ENCODE peak calls at places on chromosomes 3 and 15, in nine cellular contexts. Z, U, H, V, M, J, P, O and S are unnamed samples.

GRCh38 chr15:61459785-61460707 is 230.9 kb upstream of the RORA start:
- DNase-seq in Z (no peak), U (no peak), V (no peak), M (peak; percentile 47), O (no peak), J (no peak), P (peak; percentile 26), H (no peak), S (no peak)

GRCh38 chr3:12483364-12483763 is 916 bp upstream of the TSEN2 start:
- DNase-seq in M (no peak), V (no peak), U (no peak), J (no peak), O (no peak), H (no peak), P (peak; percentile 24), Z (no peak), S (no peak)

GRCh38 chr3:36124118-36124796 is 256.0 kb upstream of the STAC start:
- DNase-seq in J (no peak), U (peak; percentile 22), V (no peak), M (peak; percentile 15), P (peak; percentile 76), O (no peak), H (no peak), Z (peak; percentile 33), S (no peak)

GRCh38 chr3:9214599-9214998 is 34.8 kb downstream of the SRGAP3 start:
- DNase-seq in U (no peak), V (no peak), M (no peak), Z (no peak), H (no peak), P (peak; percentile 77), O (no peak), J (no peak), S (no peak)

GRCh38 chr3:126039870-126040269 is 44.1 kb downstream of the SLC41A3 start:
- DNase-seq in P (no peak), U (no peak), Z (no peak), O (no peak), M (no peak), H (no peak), V (no peak), J (peak; percentile 2), S (no peak)

GRCh38 chr3:125240496-125240895 is 27.9 kb upstream of the SLC12A8 start:
- DNase-seq in V (no peak), M (no peak), J (no peak), Z (no peak), P (peak; percentile 49), O (no peak), H (peak; percentile 47), U (no peak), S (no peak)

GRCh38 chr15:39843561-39843960 is 60.9 kb upstream of the FSIP1 start:
- DNase-seq in J (no peak), O (no peak), V (no peak), P (no peak), Z (no peak), U (no peak), M (no peak), H (no peak), S (no peak)

GRCh38 chr15:56913670-56914069 is 4.8 kb upstream of the TCF12 start:
- DNase-seq in J (no peak), P (peak; percentile 24), O (no peak), U (no peak), Z (no peak), V (no peak), H (no peak), M (no peak), S (no peak)

GRCh38 chr3:104150724-104151123 is 1216.0 kb upstream of the ALCAM start:
- DNase-seq in O (no peak), J (no peak), H (no peak), V (no peak), P (no peak), M (no peak), Z (no peak), U (no peak), S (no peak)

GRCh38 chr15:69478259-69478687 is 25.7 kb downstream of the RPLP1 start:
- DNase-seq in M (peak; percentile 82), Z (peak; percentile 50), P (peak; percentile 50), J (no peak), O (no peak), V (peak; percentile 47), H (peak; percentile 82), U (peak; percentile 60), S (no peak)

GRCh38 chr3:88997276-88997675 is 110.1 kb upstream of the EPHA3 start:
- DNase-seq in U (no peak), P (no peak), V (no peak), Z (no peak), H (no peak), J (no peak), M (no peak), O (no peak), S (no peak)

GRCh38 chr3:183892610-183893214 is 8.0 kb upstream of the PARL start:
- DNase-seq in J (no peak), P (no peak), U (no peak), Z (no peak), V (no peak), O (no peak), H (no peak), M (no peak), S (no peak)

GRCh38 chr3:50654196-50654595 is 20.5 kb upstream of the DOCK3 start:
- DNase-seq in O (no peak), H (no peak), M (no peak), U (no peak), P (no peak), Z (no peak), V (no peak), J (no peak), S (no peak)

GRCh38 chr15:62896969-62897486 is 145.5 kb upstream of the TPM1 start:
- DNase-seq in O (peak; percentile 95), H (peak; percentile 95), U (peak; percentile 75), V (no peak), J (peak; percentile 95), M (peak; percentile 78), Z (no peak), P (peak; percentile 100), S (peak; percentile 98)

GRCh38 chr15:42858999-42859789 is 61.4 kb downstream of the TTBK2 start:
- DNase-seq in U (no peak), O (no peak), V (no peak), M (no peak), H (no peak), J (no peak), P (no peak), Z (no peak), S (no peak)
- H3K4me3 ChIP-seq in U (no peak overlapping the region), O (no peak overlapping the region), V (no peak overlapping the region), M (no peak overlapping the region), H (no peak overlapping the region), J (no peak overlapping the region), P (no peak overlapping the region), Z (no peak overlapping the region), S (no peak overlapping the region)

GRCh38 chr3:110593749-110594148 is 477.9 kb upstream of the NECTIN3 start:
- DNase-seq in U (no peak), H (no peak), M (no peak), V (no peak), J (no peak), O (no peak), P (no peak), Z (peak; percentile 20), S (no peak)

DNA sequence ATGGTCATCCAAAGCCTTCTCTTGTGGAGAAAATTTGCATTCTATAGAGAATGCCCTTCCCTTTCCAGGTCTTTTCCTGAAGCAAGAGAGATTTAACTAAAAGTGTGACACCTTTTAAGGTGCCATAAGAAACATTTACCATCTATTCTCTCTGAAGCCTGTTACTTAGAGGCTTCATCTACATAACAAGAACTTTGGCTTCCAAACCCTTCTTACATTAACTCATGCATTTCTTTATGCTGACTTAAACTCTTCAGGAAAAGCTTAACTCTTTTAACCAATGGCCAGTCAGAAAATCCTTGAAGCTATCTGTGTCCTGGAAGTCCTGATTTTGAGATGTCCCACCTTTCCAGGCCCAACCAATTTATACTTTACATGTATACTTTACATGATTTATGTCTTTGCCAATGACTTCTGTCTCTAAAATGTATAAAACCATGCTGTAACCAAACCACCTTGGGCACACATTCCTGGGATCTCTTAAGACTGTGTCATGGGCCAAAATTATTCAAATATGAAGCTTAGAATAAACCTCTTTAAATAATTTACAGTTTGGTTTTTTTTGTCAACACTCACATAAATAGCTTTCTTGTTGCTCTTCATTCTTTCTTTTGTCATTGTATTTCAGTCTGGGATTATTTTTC is 472.6 kb upstream of the NECTIN3 start:
- DNase-seq in Z (no peak), J (no peak), P (peak; percentile 51), U (no peak), V (no peak), O (no peak), M (no peak), H (no peak), S (no peak)
- H3K9me3 ChIP-seq in Z (no peaks in the 10 kb centered on the region), J (no peaks in the 10 kb centered on the region), P (no peaks in the 10 kb centered on the region), U (no peaks in the 10 kb centered on the region), V (no peaks in the 10 kb centered on the region), O (no peaks in the 10 kb centered on the region), M (no peaks in the 10 kb centered on the region), H (no peaks in the 10 kb centered on the region), S (peaks cover 3% of the 10 kb centered on the region)

GRCh38 chr15:31079519-31079918 is 22.0 kb downstream of the TRPM1 start:
- DNase-seq in Z (no peak), J (no peak), U (no peak), H (no peak), M (no peak), O (no peak), P (peak; percentile 69), V (no peak), S (peak; percentile 48)

GRCh38 chr15:31081568-31082250 is 19.8 kb downstream of the TRPM1 start:
- DNase-seq in J (no peak), O (no peak), V (no peak), P (peak; percentile 32), Z (peak; percentile 97), H (no peak), M (no peak), U (peak; percentile 81), S (no peak)

GRCh38 chr15:31082771-31083393 is 18.6 kb downstream of the TRPM1 start:
- DNase-seq in H (no peak), U (no peak), J (no peak), M (no peak), O (no peak), Z (peak; percentile 73), V (no peak), P (no peak), S (no peak)

GRCh38 chr15:31078461-31078860 is 23.1 kb downstream of the TRPM1 start:
- DNase-seq in H (no peak), O (no peak), P (no peak), M (no peak), J (no peak), Z (no peak), V (no peak), U (no peak), S (no peak)

DNA sequence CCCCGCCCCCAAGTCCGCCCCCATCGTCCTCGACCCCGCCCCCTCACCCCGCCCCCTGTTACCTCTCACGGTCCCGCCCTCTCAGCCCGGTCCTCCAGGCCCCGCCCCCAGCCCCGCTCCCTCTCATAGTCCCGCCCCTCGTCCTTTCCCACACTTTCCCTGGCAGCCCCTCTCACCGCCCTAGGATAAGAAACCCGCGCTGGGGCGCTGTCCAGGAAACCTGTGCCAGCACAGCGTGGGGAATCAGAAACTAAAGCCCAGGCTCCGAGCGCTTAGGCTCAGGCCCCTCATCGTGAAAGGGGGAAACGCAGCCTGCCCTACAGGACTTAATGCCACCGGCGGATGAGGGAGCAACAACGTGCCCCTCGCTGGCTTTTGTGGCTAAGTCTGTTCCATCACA is 20.9 kb downstream of the TRPM1 start:
- DNase-seq in U (peak; percentile 84), V (peak; percentile 33), Z (no peak), M (peak; percentile 79), O (no peak), J (no peak), H (peak; percentile 88), P (peak; percentile 24), S (no peak)
- H3K4me3 ChIP-seq in U (peak overlapping the region; percentile 42), V (no peak overlapping the region), Z (no peak overlapping the region), M (no peak overlapping the region), O (peak overlapping the region; percentile 0), J (peak overlapping the region; percentile 22), H (peak overlapping the region; percentile 39), P (no peak overlapping the region), S (no peak overlapping the region)

GRCh38 chr3:31654998-31655397 is 122.3 kb downstream of the STT3B start:
- DNase-seq in O (no peak), Z (no peak), H (no peak), V (no peak), J (no peak), M (no peak), U (no peak), P (no peak), S (no peak)
- H3K9me3 ChIP-seq in O (peaks cover 56% of the 10 kb centered on the region), Z (no peaks in the 10 kb centered on the region), H (no peaks in the 10 kb centered on the region), V (peaks cover 41% of the 10 kb centered on the region), J (peaks cover 43% of the 10 kb centered on the region), M (peaks cover 34% of the 10 kb centered on the region), U (no peaks in the 10 kb centered on the region), P (peaks cover 3% of the 10 kb centered on the region), S (peaks cover 19% of the 10 kb centered on the region)